ENCODE peak calls at places on chromosomes 13 and 19, in four cellular contexts. One of them, this sample, is unnamed.
A peak's percentile ranks its signal among the peaks of the same experiment; 100 is the strongest.

GRCh38 chr13:42007844-42008243 is 40.6 kb upstream of the DGKH start:
- DNase-seq in uterus: no peak
- DNase-seq in breast epithelium: no peak
- DNase-seq in adrenal gland: no peak
- DNase-seq in this sample: no peak

GRCh38 chr13:113922412-113923118 is 51.3 kb downstream of the C13orf46 start:
- DNase-seq in adrenal gland: no peak
- DNase-seq in breast epithelium: peak; percentile 31
- DNase-seq in uterus: peak; percentile 6
- DNase-seq in this sample: no peak

GRCh38 chr13:38636756-38637155 is 50.1 kb upstream of the FREM2 start:
- DNase-seq in adrenal gland: no peak
- DNase-seq in breast epithelium: no peak
- DNase-seq in uterus: no peak
- DNase-seq in this sample: no peak

GRCh38 chr19:16001481-16002312 is 52.9 kb downstream of the OR10H4 start:
- DNase-seq in breast epithelium: no peak
- DNase-seq in adrenal gland: no peak
- DNase-seq in uterus: no peak
- DNase-seq in this sample: no peak

GRCh38 chr13:24747248-24748151 is 16.5 kb upstream of the RNF17 start:
- DNase-seq in adrenal gland: no peak
- DNase-seq in uterus: no peak
- DNase-seq in breast epithelium: no peak
- DNase-seq in this sample: no peak

GRCh38 chr13:32098275-32098674 is 66.7 kb downstream of the FRY start:
- DNase-seq in breast epithelium: no peak
- DNase-seq in adrenal gland: no peak
- DNase-seq in uterus: no peak
- DNase-seq in this sample: no peak

GRCh38 chr19:7894612-7895309 is 6.5 kb downstream of the LRRC8E start:
- DNase-seq in breast epithelium: peak; percentile 75
- DNase-seq in adrenal gland: no peak
- DNase-seq in uterus: no peak
- DNase-seq in this sample: no peak

GRCh38 chr19:3494051-3494450 is 6.4 kb downstream of the DOHH start:
- DNase-seq in uterus: no peak
- DNase-seq in breast epithelium: no peak
- DNase-seq in adrenal gland: no peak
- DNase-seq in this sample: no peak

GRCh38 chr19:3691372-3691716 is 8.9 kb downstream of the PIP5K1C start:
- DNase-seq in uterus: no peak
- DNase-seq in breast epithelium: no peak
- DNase-seq in adrenal gland: no peak
- DNase-seq in this sample: no peak

GRCh38 chr19:55306712-55307111 is 18.4 kb downstream of the TMEM150B start:
- DNase-seq in adrenal gland: no peak
- DNase-seq in uterus: no peak
- DNase-seq in breast epithelium: no peak
- DNase-seq in this sample: no peak

GRCh38 chr19:8069116-8069973 is 16.8 kb downstream of the CCL25 start:
- DNase-seq in breast epithelium: no peak
- DNase-seq in uterus: no peak
- DNase-seq in adrenal gland: no peak
- DNase-seq in this sample: peak; percentile 80

GRCh38 chr19:2474232-2475017 is 1.5 kb upstream of the GADD45B start:
- DNase-seq in breast epithelium: peak; percentile 84
- DNase-seq in adrenal gland: peak; percentile 86
- DNase-seq in uterus: peak; percentile 84
- DNase-seq in this sample: peak; percentile 82

DNA sequence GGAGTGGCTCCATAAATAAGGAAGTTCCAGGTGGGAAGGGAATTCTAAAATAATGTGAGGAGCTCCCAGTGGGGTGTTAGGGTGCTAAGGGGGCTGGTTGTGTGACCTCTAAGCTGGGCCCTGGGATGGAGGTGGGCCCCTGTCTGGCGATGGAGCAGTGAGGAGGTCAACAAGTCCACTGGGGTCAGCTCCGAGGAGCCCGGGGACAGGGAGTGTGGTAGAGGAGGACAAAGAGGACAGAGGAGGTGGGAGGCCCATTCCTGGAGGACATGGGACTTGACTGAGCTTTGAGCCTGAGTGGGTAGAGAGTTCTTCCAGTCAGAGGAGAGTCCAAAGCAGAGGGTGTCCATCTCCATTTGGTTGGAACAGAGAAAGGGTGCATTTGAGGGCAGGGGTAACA is 390.2 kb downstream of the TSHZ3 start:
- DNase-seq in uterus: no peak
- DNase-seq in adrenal gland: no peak
- DNase-seq in breast epithelium: no peak
- DNase-seq in this sample: no peak
- TF ChIP-seq POLR2A in uterus: no peak
- TF ChIP-seq POLR2A in adrenal gland: no peak
- TF ChIP-seq POLR2A in breast epithelium: no peak
- TF ChIP-seq POLR2A in this sample: no peak

DNA sequence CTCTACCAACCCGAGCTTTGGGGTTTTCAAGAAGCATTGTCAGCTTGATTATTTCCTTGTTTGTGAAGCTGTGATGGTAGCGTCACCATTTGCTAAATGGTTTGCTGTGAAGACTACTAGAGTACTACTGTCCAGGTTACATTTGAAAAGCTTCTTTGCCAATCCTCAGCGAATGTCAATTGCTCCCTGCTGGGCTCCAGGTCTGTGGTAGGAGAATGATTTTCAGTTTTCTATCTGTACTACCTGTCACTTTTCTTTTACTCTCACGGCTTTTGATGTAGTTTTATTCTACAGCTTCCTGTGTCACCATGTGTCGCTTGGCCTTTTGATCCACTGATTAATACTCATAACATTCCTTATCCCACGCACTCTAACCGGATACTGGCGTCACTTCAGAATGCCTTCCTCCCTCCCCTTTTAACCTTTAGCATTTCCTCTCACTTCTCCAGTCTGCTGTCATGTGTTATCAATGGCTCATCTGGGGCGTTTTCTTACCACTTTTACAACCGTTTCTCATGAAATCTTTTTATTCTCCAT is 7.5 kb upstream of the GPR183 start:
- DNase-seq in uterus: no peak
- DNase-seq in adrenal gland: no peak
- DNase-seq in breast epithelium: no peak
- DNase-seq in this sample: no peak
- TF ChIP-seq POLR2A in uterus: no peak
- TF ChIP-seq POLR2A in adrenal gland: no peak
- TF ChIP-seq POLR2A in breast epithelium: no peak
- TF ChIP-seq POLR2A in this sample: no peak

DNA sequence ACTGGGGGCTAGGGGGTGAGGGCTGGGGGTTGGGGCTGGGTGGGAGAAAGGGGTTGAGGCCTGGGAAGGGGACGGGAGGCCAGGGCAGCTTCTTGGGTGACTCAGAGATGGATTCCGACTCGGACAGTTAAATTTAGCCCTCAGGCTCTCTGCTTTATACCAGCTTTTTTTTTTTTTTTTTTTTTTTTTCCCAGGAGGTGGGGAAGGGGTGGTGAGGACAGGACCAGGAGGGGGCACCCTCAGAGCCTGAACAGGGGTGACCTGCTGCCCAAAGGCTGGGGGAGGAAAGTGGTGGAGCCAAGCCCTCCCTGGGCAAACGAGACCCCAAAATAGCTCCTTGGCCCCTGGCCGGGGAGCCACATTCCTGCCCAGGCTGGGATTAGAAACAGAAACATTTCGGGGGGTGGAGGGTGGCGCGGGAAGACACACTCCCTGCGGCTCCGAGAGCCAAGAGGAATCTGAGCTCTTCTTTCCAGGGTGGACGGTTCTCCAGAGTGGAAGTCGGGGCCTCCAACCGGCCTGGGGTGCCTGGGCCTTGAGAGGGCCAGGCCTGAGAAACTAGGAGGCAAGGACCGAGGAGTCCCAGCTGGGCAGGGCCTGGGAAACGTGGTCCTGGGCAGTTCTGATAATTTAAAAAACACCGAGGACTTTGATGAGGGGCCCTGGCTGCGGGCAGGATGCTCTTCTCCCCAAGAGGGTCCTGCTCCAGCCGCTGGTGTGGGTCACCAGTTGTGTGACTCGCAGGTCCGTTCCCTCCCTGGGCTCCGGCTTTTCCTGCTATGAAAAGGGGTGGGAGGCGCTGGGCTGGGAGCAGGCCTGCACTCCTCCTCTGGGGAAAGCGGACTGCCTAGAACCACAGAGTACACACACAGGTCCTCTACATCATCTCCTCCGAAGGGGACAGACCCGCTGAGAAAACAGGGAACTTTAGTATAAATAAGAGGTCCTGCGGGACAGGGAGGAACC is 813 bp upstream of the DMPK start:
- DNase-seq in breast epithelium: no peak
- DNase-seq in uterus: peak; percentile 86
- DNase-seq in adrenal gland: peak; percentile 81
- DNase-seq in this sample: no peak
- TF ChIP-seq POLR2A in breast epithelium: no peak
- TF ChIP-seq POLR2A in uterus: peak; percentile 30
- TF ChIP-seq POLR2A in adrenal gland: no peak
- TF ChIP-seq POLR2A in this sample: peak; percentile 25

DNA sequence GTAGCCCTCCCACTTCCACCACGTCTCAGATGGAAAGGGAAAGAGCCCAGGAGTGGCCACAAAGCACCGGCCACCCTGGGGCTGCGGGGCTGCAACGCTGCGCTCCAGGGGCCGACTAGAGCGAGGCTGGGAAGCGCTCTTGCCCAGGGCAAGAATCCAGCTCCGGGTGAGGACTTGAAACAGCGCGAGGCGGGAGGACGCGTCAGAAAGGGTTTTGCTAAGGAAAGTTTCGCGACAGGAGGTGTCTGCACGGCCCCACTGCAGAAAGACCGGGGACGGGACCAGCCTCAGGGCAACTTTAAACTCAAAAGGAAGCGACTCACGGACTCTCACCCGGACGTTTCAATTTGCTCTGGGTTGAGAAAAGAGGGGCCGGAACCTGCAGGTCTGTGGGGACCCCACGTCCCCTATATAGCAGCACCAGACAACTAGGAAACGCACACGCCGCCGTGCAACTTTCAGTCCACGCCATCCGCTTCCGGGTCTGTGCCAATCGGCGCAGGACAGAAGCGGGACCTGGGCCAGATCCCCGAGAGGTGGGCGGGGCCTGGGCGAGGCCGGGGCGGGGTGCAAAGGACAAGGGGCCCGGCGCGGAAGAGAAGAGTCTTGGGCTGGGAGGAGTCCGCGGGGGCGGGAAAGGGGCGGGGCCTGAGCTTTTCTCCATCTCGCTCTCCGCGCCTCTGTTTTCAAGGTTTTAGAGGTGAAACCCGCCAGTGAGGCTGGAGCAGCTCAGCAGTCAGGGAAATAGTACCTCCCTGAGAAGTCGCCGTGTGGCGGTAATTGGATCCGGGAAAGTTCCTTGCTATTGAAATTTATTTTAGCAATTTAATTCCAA is at the start of gene ZNF816:
- DNase-seq in adrenal gland: peak; percentile 98
- DNase-seq in breast epithelium: peak; percentile 99
- DNase-seq in uterus: peak; percentile 98
- DNase-seq in this sample: peak; percentile 96
- TF ChIP-seq POLR2A in adrenal gland: no peak
- TF ChIP-seq POLR2A in breast epithelium: no peak
- TF ChIP-seq POLR2A in uterus: peak; percentile 58
- TF ChIP-seq POLR2A in this sample: peak; percentile 69

This sample was measured in erythroblast.